ENCODE peak calls at places on chromosomes 3 and 15, in six cellular contexts. C, L, T, X, Y and N are unnamed samples.
A peak's percentile ranks its signal among the peaks of the same experiment; 100 is the strongest.

GRCh38 chr3:101942356-101942755 is 93.0 kb downstream of the NFKBIZ start:
- DNase-seq in T (no peak), X (peak; percentile 28), L (no peak), Y (no peak), C (no peak), N (peak; percentile 4)

GRCh38 chr15:100771745-100772144 is 107.9 kb upstream of the ALDH1A3 start:
- DNase-seq in L (no peak), X (no peak), Y (no peak), T (no peak), C (no peak), N (no peak)

GRCh38 chr15:52331490-52332240 is 36.1 kb upstream of the MYO5C start:
- DNase-seq in Y (no peak), T (no peak), X (peak; percentile 47), L (no peak), C (peak; percentile 54), N (peak; percentile 81)

GRCh38 chr3:193544289-193544688 is 10.4 kb downstream of the ATP13A4 start:
- DNase-seq in T (no peak), X (no peak), C (no peak), Y (no peak), L (no peak), N (no peak)

GRCh38 chr3:167864559-167864887 is 129.0 kb downstream of the SERPINI1 start:
- DNase-seq in L (no peak), Y (no peak), C (no peak), T (no peak), X (peak; percentile 9), N (no peak)

GRCh38 chr15:37031198-37031597 is 69.2 kb downstream of the MEIS2 start:
- DNase-seq in Y (no peak), X (peak; percentile 87), T (no peak), C (peak; percentile 94), L (no peak), N (no peak)

GRCh38 chr15:70149667-70150404 is 52.1 kb upstream of the TLE3 start:
- DNase-seq in C (peak; percentile 83), T (no peak), Y (no peak), X (peak; percentile 81), L (no peak), N (no peak)

GRCh38 chr3:51908026-51908425 is 4.9 kb upstream of the IQCF1 start:
- DNase-seq in L (no peak), T (no peak), C (no peak), Y (no peak), X (no peak), N (no peak)

GRCh38 chr15:80999623-81000036 is 1.1 kb upstream of the TLNRD1 start:
- DNase-seq in Y (no peak), C (no peak), X (no peak), L (no peak), T (no peak), N (no peak)

GRCh38 chr15:38868326-38869114 is 303.9 kb upstream of the RASGRP1 start:
- DNase-seq in C (peak; percentile 94), Y (no peak), L (no peak), X (peak; percentile 94), T (no peak), N (peak; percentile 64)

GRCh38 chr3:52827866-52828376 is 2.6 kb downstream of the ITIH4 start:
- DNase-seq in L (no peak), C (no peak), Y (no peak), X (no peak), T (no peak), N (no peak)

GRCh38 chr3:33645060-33645841 is 72.8 kb downstream of the CLASP2 start:
- DNase-seq in X (peak; percentile 45), C (peak; percentile 6), L (no peak), T (no peak), Y (no peak), N (peak; percentile 31)

GRCh38 chr15:40936709-40937666 is 7.8 kb downstream of the DLL4 start:
- DNase-seq in X (no peak), Y (no peak), T (no peak), L (no peak), C (peak; percentile 74), N (no peak)

GRCh38 chr3:36792342-36792741 is 28.0 kb upstream of the DCLK3 start:
- DNase-seq in Y (peak; percentile 29), X (peak; percentile 38), C (peak; percentile 24), T (peak; percentile 75), L (peak; percentile 46), N (peak; percentile 24)

GRCh38 chr15:73800662-73801345 is 47.7 kb upstream of the INSYN1 start:
- DNase-seq in X (peak; percentile 83), Y (no peak), L (no peak), T (no peak), C (peak; percentile 87), N (no peak)

GRCh38 chr3:38114875-38115644 is 21.9 kb downstream of the ACAA1 start:
- DNase-seq in L (no peak), X (no peak), Y (no peak), C (no peak), T (peak; percentile 21), N (no peak)

GRCh38 chr3:126053513-126053912 is 30.4 kb downstream of the SLC41A3 start:
- DNase-seq in L (no peak), X (no peak), C (peak; percentile 23), T (no peak), Y (no peak), N (no peak)

GRCh38 chr15:79154491-79155182 is 64.1 kb upstream of the RASGRF1 start:
- DNase-seq in C (no peak), L (peak; percentile 18), Y (no peak), T (no peak), X (peak; percentile 11), N (peak; percentile 52)

GRCh38 chr3:115272036-115272824 is 125.1 kb upstream of the ZBTB20 start:
- DNase-seq in Y (no peak), C (peak; percentile 66), T (no peak), L (no peak), X (peak; percentile 80), N (no peak)

GRCh38 chr15:98876461-98877369 is 130.9 kb downstream of the PGPEP1L start:
- DNase-seq in T (no peak), L (no peak), X (no peak), Y (no peak), C (peak; percentile 49), N (peak; percentile 28)

GRCh38 chr3:169835533-169835932 is 22.8 kb upstream of the LRRC34 start:
- DNase-seq in L (no peak), T (no peak), C (no peak), X (no peak), Y (no peak), N (no peak)
- H2AFZ ChIP-seq in L (no peak overlapping the region), T (no peak overlapping the region), C (no peak overlapping the region), X (no peak overlapping the region), Y (peak overlapping the region; percentile 86), N (no peak overlapping the region)

GRCh38 chr15:49923671-49924070 is 195.4 kb downstream of the ATP8B4 start:
- DNase-seq in C (no peak), Y (no peak), X (no peak), L (no peak), T (no peak), N (no peak)
- H3K14ac ChIP-seq in C (no peak overlapping the region), Y (no peak overlapping the region), X (no peak overlapping the region), L (no peak overlapping the region), T (no peak overlapping the region), N (no peak overlapping the region)

GRCh38 chr15:72113347-72114031 is 4.5 kb downstream of the MYO9A start:
- DNase-seq in L (no peak), X (no peak), C (peak; percentile 37), Y (no peak), T (no peak), N (no peak)

GRCh38 chr15:72112111-72112510 is 5.8 kb downstream of the MYO9A start:
- DNase-seq in X (no peak), T (no peak), L (no peak), C (no peak), Y (no peak), N (no peak)

GRCh38 chr15:72106068-72106467 is 11.9 kb downstream of the MYO9A start:
- DNase-seq in T (no peak), Y (no peak), C (no peak), X (no peak), L (no peak), N (no peak)

GRCh38 chr15:72112805-72113204 is 5.1 kb downstream of the MYO9A start:
- DNase-seq in Y (no peak), C (no peak), X (no peak), L (no peak), T (no peak), N (no peak)

DNA sequence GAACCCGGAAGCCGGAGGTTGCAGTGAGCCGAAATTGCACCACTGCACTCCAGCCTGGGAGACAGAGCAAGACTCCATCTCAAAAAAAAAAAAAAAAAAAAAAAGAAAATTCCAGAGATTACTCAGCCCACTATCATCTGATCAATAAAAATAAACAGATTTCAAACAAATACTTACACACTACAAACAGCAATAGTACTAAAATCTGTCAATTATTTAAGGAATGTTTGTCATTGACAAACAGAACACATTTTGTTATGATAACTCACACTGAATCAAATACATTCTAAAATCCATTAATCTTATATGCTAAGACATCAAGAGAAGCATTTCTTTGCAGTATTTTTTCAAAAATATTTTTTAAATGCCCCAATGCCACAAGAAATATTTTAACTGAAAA is 7.6 kb downstream of the MYO9A start:
- DNase-seq in Y (no peak), X (no peak), C (no peak), T (no peak), L (no peak), N (no peak)
- H2AFZ ChIP-seq in Y (no peak overlapping the region), X (no peak overlapping the region), C (no peak overlapping the region), T (no peak overlapping the region), L (no peak overlapping the region), N (no peak overlapping the region)

GRCh38 chr3:71385040-71385685 is 198.4 kb downstream of the FOXP1 start:
- DNase-seq in X (no peak), L (no peak), T (no peak), Y (no peak), C (no peak), N (no peak)
- H3K14ac ChIP-seq in X (no peak overlapping the region), L (no peak overlapping the region), T (peak overlapping the region; percentile 55), Y (no peak overlapping the region), C (no peak overlapping the region), N (no peak overlapping the region)

DNA sequence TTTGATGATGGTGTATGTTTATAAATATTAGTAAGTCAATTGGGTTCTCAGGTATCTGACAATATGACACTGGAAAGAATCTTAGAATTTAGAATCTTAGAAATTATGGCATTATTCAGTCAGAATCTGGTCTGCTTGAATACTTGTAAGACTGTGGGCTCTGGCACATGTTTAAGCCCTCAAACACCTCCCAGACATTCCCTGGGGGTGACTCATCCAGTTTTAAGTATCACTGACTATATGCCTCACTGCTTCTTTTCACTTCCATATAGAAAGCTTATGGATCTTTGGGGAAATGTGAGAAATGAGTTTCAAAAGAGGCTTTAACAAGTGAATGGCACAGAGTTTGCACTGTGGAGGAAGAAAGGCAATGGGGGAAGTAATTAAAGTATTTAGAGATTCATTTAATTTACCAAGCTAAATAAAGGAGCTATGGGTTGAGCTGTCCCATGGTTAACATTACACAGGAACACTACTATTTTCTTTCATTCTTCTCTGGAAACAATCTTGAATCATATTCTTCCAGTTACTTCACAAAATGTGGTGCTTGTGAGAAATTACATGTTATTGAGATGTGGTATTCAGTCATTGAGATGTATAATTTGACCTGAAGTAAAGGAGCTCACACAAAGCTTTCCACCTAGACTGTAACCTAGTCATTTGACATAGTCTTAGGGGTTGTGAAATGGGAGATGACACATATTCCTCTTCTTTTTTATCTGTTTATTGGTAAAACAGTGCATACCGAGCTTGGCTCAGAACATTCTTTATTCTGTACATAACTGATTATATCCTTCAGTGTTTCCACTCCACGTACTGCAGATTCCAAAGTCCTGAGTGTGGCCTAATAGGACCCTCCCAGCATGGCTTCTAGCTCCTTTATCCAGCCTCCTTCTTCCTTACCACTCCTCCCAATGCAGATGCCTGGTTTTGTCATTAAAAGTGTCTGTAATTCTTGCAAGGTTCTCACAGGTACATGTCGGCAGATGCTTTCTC is 544.6 kb upstream of the NECTIN3 start:
- DNase-seq in T (no peak), L (peak; percentile 40), C (peak; percentile 95), Y (no peak), X (peak; percentile 90), N (peak; percentile 63)
- H2AFZ ChIP-seq in T (no peak overlapping the region), L (peak overlapping the region; percentile 12), C (no peak overlapping the region), Y (no peak overlapping the region), X (peak overlapping the region; percentile 29), N (no peak overlapping the region)